ENCODE peak calls at places on chromosomes 3 and 15, in ten cellular contexts. One of them, this sample, is unnamed.

GRCh38 chr3:189298469-189299375 is 127.0 kb downstream of the TPRG1 start:
- DNase-seq in GM12878: no peak
- DNase-seq in tibial nerve: no peak
- DNase-seq in transverse colon: no peak
- DNase-seq in suprapubic skin: no peak
- DNase-seq in K562: no peak
- DNase-seq in H1: no peak
- DNase-seq in HepG2: no peak
- DNase-seq in A549: no peak
- DNase-seq in sigmoid colon: no peak
- DNase-seq in this sample: no peak

GRCh38 chr3:56222866-56223265 is 245.4 kb downstream of the ERC2 start:
- DNase-seq in sigmoid colon: no peak
- DNase-seq in K562: no peak
- DNase-seq in A549: no peak
- DNase-seq in tibial nerve: no peak
- DNase-seq in HepG2: no peak
- DNase-seq in H1: no peak
- DNase-seq in GM12878: no peak
- DNase-seq in suprapubic skin: no peak
- DNase-seq in transverse colon: no peak
- DNase-seq in this sample: no peak

GRCh38 chr15:66777596-66778313 is 75.7 kb downstream of the SMAD6 start:
- DNase-seq in GM12878: no peak
- DNase-seq in transverse colon: no peak
- DNase-seq in A549: no peak
- DNase-seq in K562: no peak
- DNase-seq in HepG2: no peak
- DNase-seq in H1: no peak
- DNase-seq in suprapubic skin: no peak
- DNase-seq in sigmoid colon: no peak
- DNase-seq in tibial nerve: no peak
- DNase-seq in this sample: no peak

GRCh38 chr3:37701729-37702128 is 160.0 kb upstream of the CTDSPL start:
- DNase-seq in H1: no peak
- DNase-seq in GM12878: no peak
- DNase-seq in sigmoid colon: no peak
- DNase-seq in A549: no peak
- DNase-seq in tibial nerve: no peak
- DNase-seq in transverse colon: no peak
- DNase-seq in K562: no peak
- DNase-seq in suprapubic skin: no peak
- DNase-seq in HepG2: no peak
- DNase-seq in this sample: no peak

GRCh38 chr3:165622356-165622755 is 214.9 kb downstream of the BCHE start:
- DNase-seq in K562: no peak
- DNase-seq in H1: no peak
- DNase-seq in A549: no peak
- DNase-seq in tibial nerve: no peak
- DNase-seq in suprapubic skin: no peak
- DNase-seq in HepG2: no peak
- DNase-seq in sigmoid colon: no peak
- DNase-seq in transverse colon: no peak
- DNase-seq in GM12878: no peak
- DNase-seq in this sample: no peak

GRCh38 chr3:186425788-186426730 is 64.0 kb upstream of the DGKG start:
- DNase-seq in H1: no peak
- DNase-seq in A549: peak
- DNase-seq in transverse colon: no peak
- DNase-seq in suprapubic skin: no peak
- DNase-seq in GM12878: no peak
- DNase-seq in HepG2: no peak
- DNase-seq in sigmoid colon: no peak
- DNase-seq in tibial nerve: peak
- DNase-seq in K562: peak
- DNase-seq in this sample: no peak

GRCh38 chr3:32293908-32294307 is 55.4 kb downstream of the CMTM8 start:
- DNase-seq in GM12878: no peak
- DNase-seq in transverse colon: no peak
- DNase-seq in suprapubic skin: no peak
- DNase-seq in A549: no peak
- DNase-seq in HepG2: no peak
- DNase-seq in sigmoid colon: no peak
- DNase-seq in tibial nerve: no peak
- DNase-seq in K562: no peak
- DNase-seq in H1: no peak
- DNase-seq in this sample: no peak

GRCh38 chr3:99753268-99753975 is 64.2 kb upstream of the CMSS1 start:
- DNase-seq in tibial nerve: peak
- DNase-seq in H1: no peak
- DNase-seq in suprapubic skin: no peak
- DNase-seq in transverse colon: no peak
- DNase-seq in GM12878: peak
- DNase-seq in sigmoid colon: no peak
- DNase-seq in A549: peak
- DNase-seq in K562: peak
- DNase-seq in HepG2: peak
- DNase-seq in this sample: no peak

GRCh38 chr3:48504051-48504946 is at the start of gene SHISA5:
- DNase-seq in HepG2: no peak
- DNase-seq in K562: peak
- DNase-seq in A549: peak
- DNase-seq in GM12878: no peak
- DNase-seq in H1: no peak
- DNase-seq in tibial nerve: peak
- DNase-seq in sigmoid colon: peak
- DNase-seq in transverse colon: peak
- DNase-seq in suprapubic skin: peak
- DNase-seq in this sample: peak
- TF ChIP-seq POLR2A in HepG2: no peak
- TF ChIP-seq POLR2A in K562: no peak
- TF ChIP-seq POLR2A in A549: peak
- TF ChIP-seq POLR2A in GM12878: peak
- TF ChIP-seq POLR2A in H1: no peak
- TF ChIP-seq POLR2A in tibial nerve: no peak
- TF ChIP-seq POLR2A in sigmoid colon: no peak
- TF ChIP-seq POLR2A in transverse colon: no peak
- TF ChIP-seq POLR2A in suprapubic skin: no peak
- TF ChIP-seq POLR2A in this sample: no peak

GRCh38 chr15:69472046-69472445 is 19.4 kb downstream of the RPLP1 start:
- DNase-seq in suprapubic skin: no peak
- DNase-seq in sigmoid colon: no peak
- DNase-seq in GM12878: no peak
- DNase-seq in K562: no peak
- DNase-seq in tibial nerve: no peak
- DNase-seq in A549: no peak
- DNase-seq in H1: no peak
- DNase-seq in transverse colon: no peak
- DNase-seq in HepG2: no peak
- DNase-seq in this sample: no peak
- TF ChIP-seq EP300 in suprapubic skin: no peak
- TF ChIP-seq EP300 in sigmoid colon: no peak
- TF ChIP-seq EP300 in GM12878: no peak
- TF ChIP-seq EP300 in K562: no peak
- TF ChIP-seq EP300 in tibial nerve: no peak
- TF ChIP-seq EP300 in A549: no peak
- TF ChIP-seq EP300 in H1: no peak
- TF ChIP-seq EP300 in transverse colon: no peak
- TF ChIP-seq EP300 in HepG2: no peak
- TF ChIP-seq EP300 in this sample: no peak

DNA sequence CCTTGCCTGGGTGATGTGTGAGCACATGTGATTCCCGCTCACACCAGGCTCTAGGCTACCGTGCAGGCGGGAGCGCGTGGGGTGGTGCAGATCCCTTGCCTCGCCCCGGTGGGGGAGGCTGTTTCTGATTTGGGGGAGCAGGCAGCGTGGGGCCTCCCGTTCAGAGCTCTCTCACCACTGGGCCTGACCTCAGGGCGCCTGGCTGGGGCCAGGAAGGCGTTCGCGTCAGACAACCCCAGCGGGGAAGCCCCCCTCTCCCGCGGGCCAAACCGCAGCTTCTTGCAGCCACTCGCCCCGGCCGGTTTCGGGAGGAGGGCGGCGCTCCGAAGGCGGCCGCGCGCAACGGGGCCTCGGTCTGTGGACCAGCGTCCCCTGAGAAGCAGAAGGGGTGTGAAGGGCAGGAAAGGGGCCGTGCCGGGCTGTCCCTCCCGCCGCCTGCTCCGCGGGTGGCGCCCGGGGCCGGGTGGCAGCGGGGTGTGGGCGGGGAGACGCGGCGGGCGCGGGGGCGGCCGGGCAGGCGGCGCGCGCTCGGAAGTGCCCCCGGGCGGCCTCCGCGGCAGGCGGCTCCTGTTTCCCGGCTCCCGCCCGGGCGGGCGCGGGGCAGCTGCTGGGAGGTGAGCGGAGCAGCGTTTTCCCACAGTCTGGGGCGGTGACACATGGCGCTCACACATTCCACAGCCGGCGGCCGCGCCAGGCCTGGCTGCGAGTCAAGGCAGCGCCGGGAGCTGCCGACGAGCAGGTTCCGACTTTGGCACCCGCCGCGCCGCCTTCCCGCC is 65.1 kb upstream of the HES1 start:
- DNase-seq in suprapubic skin: peak
- DNase-seq in H1: no peak
- DNase-seq in GM12878: peak
- DNase-seq in sigmoid colon: peak
- DNase-seq in K562: peak
- DNase-seq in A549: peak
- DNase-seq in HepG2: peak
- DNase-seq in tibial nerve: peak
- DNase-seq in transverse colon: peak
- DNase-seq in this sample: peak
- TF ChIP-seq POLR2A in suprapubic skin: no peak
- TF ChIP-seq POLR2A in H1: no peak
- TF ChIP-seq POLR2A in GM12878: peak
- TF ChIP-seq POLR2A in sigmoid colon: no peak
- TF ChIP-seq POLR2A in K562: peak
- TF ChIP-seq POLR2A in A549: no peak
- TF ChIP-seq POLR2A in HepG2: no peak
- TF ChIP-seq POLR2A in tibial nerve: no peak
- TF ChIP-seq POLR2A in transverse colon: peak
- TF ChIP-seq POLR2A in this sample: no peak

GRCh38 chr15:39788108-39788507 is 5.5 kb upstream of the FSIP1 start:
- DNase-seq in suprapubic skin: no peak
- DNase-seq in transverse colon: no peak
- DNase-seq in sigmoid colon: no peak
- DNase-seq in K562: no peak
- DNase-seq in GM12878: no peak
- DNase-seq in H1: no peak
- DNase-seq in tibial nerve: no peak
- DNase-seq in A549: no peak
- DNase-seq in HepG2: no peak
- DNase-seq in this sample: no peak
- TF ChIP-seq EP300 in suprapubic skin: no peak
- TF ChIP-seq EP300 in transverse colon: no peak
- TF ChIP-seq EP300 in sigmoid colon: no peak
- TF ChIP-seq EP300 in K562: no peak
- TF ChIP-seq EP300 in GM12878: no peak
- TF ChIP-seq EP300 in H1: no peak
- TF ChIP-seq EP300 in tibial nerve: no peak
- TF ChIP-seq EP300 in A549: no peak
- TF ChIP-seq EP300 in HepG2: no peak
- TF ChIP-seq EP300 in this sample: no peak

GRCh38 chr3:143847787-143848631 is at the start of gene SLC9A9:
- DNase-seq in GM12878: peak
- DNase-seq in A549: no peak
- DNase-seq in transverse colon: peak
- DNase-seq in K562: no peak
- DNase-seq in HepG2: no peak
- DNase-seq in sigmoid colon: no peak
- DNase-seq in tibial nerve: peak
- DNase-seq in H1: no peak
- DNase-seq in suprapubic skin: no peak
- DNase-seq in this sample: peak
- TF ChIP-seq POLR2A in GM12878: peak
- TF ChIP-seq POLR2A in A549: no peak
- TF ChIP-seq POLR2A in transverse colon: no peak
- TF ChIP-seq POLR2A in K562: no peak
- TF ChIP-seq POLR2A in HepG2: no peak
- TF ChIP-seq POLR2A in sigmoid colon: no peak
- TF ChIP-seq POLR2A in tibial nerve: no peak
- TF ChIP-seq POLR2A in H1: no peak
- TF ChIP-seq POLR2A in suprapubic skin: no peak
- TF ChIP-seq POLR2A in this sample: no peak

GRCh38 chr15:99844150-99844549 is 110.9 kb upstream of the LYSMD4 start:
- DNase-seq in tibial nerve: no peak
- DNase-seq in HepG2: no peak
- DNase-seq in H1: no peak
- DNase-seq in sigmoid colon: no peak
- DNase-seq in transverse colon: no peak
- DNase-seq in A549: no peak
- DNase-seq in GM12878: no peak
- DNase-seq in K562: no peak
- DNase-seq in suprapubic skin: no peak
- DNase-seq in this sample: no peak

GRCh38 chr15:99842071-99842470 is 108.8 kb upstream of the LYSMD4 start:
- DNase-seq in suprapubic skin: no peak
- DNase-seq in sigmoid colon: no peak
- DNase-seq in HepG2: no peak
- DNase-seq in A549: no peak
- DNase-seq in K562: no peak
- DNase-seq in GM12878: no peak
- DNase-seq in transverse colon: no peak
- DNase-seq in H1: no peak
- DNase-seq in tibial nerve: no peak
- DNase-seq in this sample: no peak

GRCh38 chr15:99845009-99845408 is 111.8 kb upstream of the LYSMD4 start:
- DNase-seq in A549: no peak
- DNase-seq in suprapubic skin: no peak
- DNase-seq in HepG2: no peak
- DNase-seq in K562: no peak
- DNase-seq in transverse colon: no peak
- DNase-seq in GM12878: no peak
- DNase-seq in H1: no peak
- DNase-seq in tibial nerve: no peak
- DNase-seq in sigmoid colon: no peak
- DNase-seq in this sample: no peak
- TF ChIP-seq EP300 in A549: no peak
- TF ChIP-seq EP300 in suprapubic skin: no peak
- TF ChIP-seq EP300 in HepG2: no peak
- TF ChIP-seq EP300 in K562: no peak
- TF ChIP-seq EP300 in transverse colon: no peak
- TF ChIP-seq EP300 in GM12878: peak
- TF ChIP-seq EP300 in H1: no peak
- TF ChIP-seq EP300 in tibial nerve: no peak
- TF ChIP-seq EP300 in sigmoid colon: no peak
- TF ChIP-seq EP300 in this sample: no peak